ENCODE peak calls at places on chromosomes 11 and 22, in four cellular contexts. One of them, this sample, is unnamed.

GRCh38 chr11:11988099-11988651 is 20.3 kb downstream of the DKK3 start:
- DNase-seq in hypothalamus: no peak
- DNase-seq in T-cell: no peak
- DNase-seq in HTR-8/SVneo: no peak
- DNase-seq in this sample: no peak

GRCh38 chr22:22700631-22701030 is 56.2 kb downstream of the GGTLC2 start:
- DNase-seq in hypothalamus: no peak
- DNase-seq in T-cell: no peak
- DNase-seq in HTR-8/SVneo: no peak
- DNase-seq in this sample: no peak

GRCh38 chr22:19289475-19290161 is 1.9 kb downstream of the CLTCL1 start:
- DNase-seq in hypothalamus: no peak
- DNase-seq in T-cell: no peak
- DNase-seq in HTR-8/SVneo: no peak
- DNase-seq in this sample: no peak

GRCh38 chr11:44575288-44575672 is 9.8 kb downstream of the CD82 start:
- DNase-seq in hypothalamus: no peak
- DNase-seq in T-cell: no peak
- DNase-seq in HTR-8/SVneo: no peak
- DNase-seq in this sample: no peak

GRCh38 chr22:37295213-37295886 is 13.0 kb downstream of the CYTH4 start:
- DNase-seq in hypothalamus: no peak
- DNase-seq in T-cell: no peak
- DNase-seq in HTR-8/SVneo: no peak
- DNase-seq in this sample: no peak

GRCh38 chr11:44177905-44178304 is 82.4 kb downstream of the EXT2 start:
- DNase-seq in hypothalamus: no peak
- DNase-seq in T-cell: no peak
- DNase-seq in HTR-8/SVneo: no peak
- DNase-seq in this sample: no peak

GRCh38 chr11:26712497-26712896 is 9.4 kb downstream of the SLC5A12 start:
- DNase-seq in hypothalamus: no peak
- DNase-seq in T-cell: no peak
- DNase-seq in HTR-8/SVneo: no peak
- DNase-seq in this sample: no peak

GRCh38 chr11:47156951-47157350 is 19.7 kb downstream of the ARFGAP2 start:
- DNase-seq in hypothalamus: no peak
- DNase-seq in T-cell: no peak
- DNase-seq in HTR-8/SVneo: no peak
- DNase-seq in this sample: no peak

GRCh38 chr11:119210035-119210434 is 3.9 kb downstream of the CBL start:
- DNase-seq in hypothalamus: no peak
- DNase-seq in T-cell: no peak
- DNase-seq in HTR-8/SVneo: no peak
- DNase-seq in this sample: no peak

This sample was measured in 8988T.